ENCODE peak calls at places on chromosomes 13 and 19, in ten cellular contexts. One of them, this sample, is unnamed.
A peak's percentile ranks its signal among the peaks of the same experiment; 100 is the strongest.

GRCh38 chr13:33283195-33283910 is 2.2 kb downstream of the STARD13 start:
- DNase-seq in PC-3: no peak
- DNase-seq in hepatocyte: no peak
- DNase-seq in heart left ventricle: no peak
- DNase-seq in HCT116: no peak
- DNase-seq in GM23338: no peak
- DNase-seq in right atrium auricular region: no peak
- DNase-seq in PC-9: no peak
- DNase-seq in colonic mucosa: no peak
- DNase-seq in fibroblast of lung: no peak
- DNase-seq in this sample: no peak

GRCh38 chr13:110233181-110233641 is 73.7 kb downstream of the COL4A1 start:
- DNase-seq in HCT116: no peak
- DNase-seq in colonic mucosa: no peak
- DNase-seq in right atrium auricular region: peak; percentile 88
- DNase-seq in PC-3: peak; percentile 66
- DNase-seq in hepatocyte: no peak
- DNase-seq in heart left ventricle: no peak
- DNase-seq in PC-9: no peak
- DNase-seq in GM23338: no peak
- DNase-seq in fibroblast of lung: peak; percentile 95
- DNase-seq in this sample: no peak

GRCh38 chr13:43153436-43154082 is 130.2 kb downstream of the DNAJC15 start:
- DNase-seq in heart left ventricle: no peak
- DNase-seq in GM23338: no peak
- DNase-seq in HCT116: no peak
- DNase-seq in colonic mucosa: no peak
- DNase-seq in PC-3: peak; percentile 88
- DNase-seq in PC-9: peak; percentile 78
- DNase-seq in hepatocyte: peak; percentile 35
- DNase-seq in fibroblast of lung: peak; percentile 79
- DNase-seq in right atrium auricular region: no peak
- DNase-seq in this sample: no peak

GRCh38 chr19:35030257-35031071 is at the start of gene SCN1B:
- DNase-seq in HCT116: peak; percentile 22
- DNase-seq in heart left ventricle: peak; percentile 76
- DNase-seq in right atrium auricular region: no peak
- DNase-seq in GM23338: peak; percentile 83
- DNase-seq in hepatocyte: peak; percentile 87
- DNase-seq in colonic mucosa: no peak
- DNase-seq in PC-9: peak; percentile 43
- DNase-seq in PC-3: peak; percentile 60
- DNase-seq in fibroblast of lung: peak; percentile 59
- DNase-seq in this sample: peak; percentile 75

GRCh38 chr13:31749929-31750328 is 10.6 kb downstream of the RXFP2 start:
- DNase-seq in hepatocyte: no peak
- DNase-seq in PC-9: no peak
- DNase-seq in HCT116: no peak
- DNase-seq in fibroblast of lung: peak; percentile 80
- DNase-seq in heart left ventricle: no peak
- DNase-seq in right atrium auricular region: no peak
- DNase-seq in PC-3: peak; percentile 42
- DNase-seq in colonic mucosa: no peak
- DNase-seq in GM23338: no peak
- DNase-seq in this sample: no peak

GRCh38 chr13:82833928-82834327 is 1048.3 kb downstream of the SLITRK1 start:
- DNase-seq in PC-9: no peak
- DNase-seq in hepatocyte: no peak
- DNase-seq in heart left ventricle: no peak
- DNase-seq in right atrium auricular region: no peak
- DNase-seq in colonic mucosa: no peak
- DNase-seq in HCT116: no peak
- DNase-seq in GM23338: no peak
- DNase-seq in PC-3: no peak
- DNase-seq in fibroblast of lung: peak; percentile 83
- DNase-seq in this sample: no peak

GRCh38 chr13:35252536-35253205 is 223.8 kb downstream of the MAB21L1 start:
- DNase-seq in GM23338: no peak
- DNase-seq in fibroblast of lung: no peak
- DNase-seq in HCT116: no peak
- DNase-seq in colonic mucosa: no peak
- DNase-seq in PC-9: no peak
- DNase-seq in PC-3: no peak
- DNase-seq in right atrium auricular region: no peak
- DNase-seq in heart left ventricle: no peak
- DNase-seq in hepatocyte: no peak
- DNase-seq in this sample: no peak

GRCh38 chr19:49921871-49922755 is 6.9 kb upstream of the ATF5 start:
- DNase-seq in colonic mucosa: no peak
- DNase-seq in PC-9: no peak
- DNase-seq in GM23338: no peak
- DNase-seq in fibroblast of lung: peak; percentile 61
- DNase-seq in PC-3: peak; percentile 40
- DNase-seq in hepatocyte: no peak
- DNase-seq in right atrium auricular region: no peak
- DNase-seq in HCT116: no peak
- DNase-seq in heart left ventricle: no peak
- DNase-seq in this sample: no peak

GRCh38 chr19:7801020-7801570 is 28.9 kb upstream of the EVI5L start:
- DNase-seq in right atrium auricular region: no peak
- DNase-seq in fibroblast of lung: no peak
- DNase-seq in GM23338: no peak
- DNase-seq in HCT116: no peak
- DNase-seq in hepatocyte: no peak
- DNase-seq in PC-9: no peak
- DNase-seq in PC-3: no peak
- DNase-seq in colonic mucosa: no peak
- DNase-seq in heart left ventricle: no peak
- DNase-seq in this sample: no peak

GRCh38 chr19:7795555-7796161 is 32.6 kb downstream of the CLEC4M start:
- DNase-seq in fibroblast of lung: no peak
- DNase-seq in GM23338: no peak
- DNase-seq in right atrium auricular region: no peak
- DNase-seq in colonic mucosa: no peak
- DNase-seq in HCT116: no peak
- DNase-seq in PC-3: peak; percentile 85
- DNase-seq in hepatocyte: no peak
- DNase-seq in heart left ventricle: no peak
- DNase-seq in PC-9: no peak
- DNase-seq in this sample: no peak

GRCh38 chr19:7799640-7800355 is 30.2 kb upstream of the EVI5L start:
- DNase-seq in PC-9: peak; percentile 65
- DNase-seq in fibroblast of lung: peak; percentile 82
- DNase-seq in GM23338: peak; percentile 94
- DNase-seq in PC-3: peak; percentile 94
- DNase-seq in HCT116: peak; percentile 76
- DNase-seq in right atrium auricular region: peak; percentile 73
- DNase-seq in heart left ventricle: peak; percentile 67
- DNase-seq in colonic mucosa: peak; percentile 81
- DNase-seq in hepatocyte: peak; percentile 85
- DNase-seq in this sample: peak; percentile 81
- H3K4me3 ChIP-seq in PC-9: peak overlapping the region; percentile 51
- H3K4me3 ChIP-seq in fibroblast of lung: no peak overlapping the region
- H3K4me3 ChIP-seq in GM23338: peak overlapping the region; percentile 48
- H3K4me3 ChIP-seq in PC-3: peak overlapping the region; percentile 68
- H3K4me3 ChIP-seq in HCT116: peak overlapping the region; percentile 52
- H3K4me3 ChIP-seq in right atrium auricular region: peak overlapping the region; percentile 1
- H3K4me3 ChIP-seq in heart left ventricle: peak overlapping the region; percentile 33
- H3K4me3 ChIP-seq in colonic mucosa: no peak overlapping the region
- H3K4me3 ChIP-seq in hepatocyte: peak overlapping the region; percentile 23
- H3K4me3 ChIP-seq in this sample: peak overlapping the region; percentile 51

DNA sequence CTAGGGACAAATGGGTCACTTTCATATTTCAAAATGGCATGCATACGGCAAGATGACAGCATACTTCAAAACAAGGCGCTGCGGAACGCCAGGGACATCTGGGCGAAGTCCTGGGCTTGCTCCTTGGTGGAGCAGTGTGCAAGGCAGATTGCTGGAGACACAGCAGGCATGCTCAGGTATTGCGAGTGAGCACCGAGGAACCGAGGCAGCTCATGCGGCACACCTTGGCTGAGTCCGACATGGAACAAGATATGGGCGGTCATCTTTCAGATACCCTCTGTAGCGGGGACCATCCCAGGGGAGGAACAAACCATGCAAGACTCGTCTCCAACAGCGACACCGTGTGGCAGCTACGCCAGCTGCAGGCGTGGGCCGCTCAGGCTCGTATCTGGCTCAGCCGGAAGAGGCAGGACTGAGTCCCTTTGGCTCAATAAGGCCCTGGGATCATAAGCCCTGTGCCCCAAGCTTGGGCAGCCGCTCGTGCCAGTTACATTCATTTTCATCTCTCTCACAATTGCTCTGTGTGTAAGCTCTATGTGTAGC is 112.4 kb downstream of the NUFIP1 start:
- DNase-seq in PC-9: no peak
- DNase-seq in hepatocyte: no peak
- DNase-seq in fibroblast of lung: no peak
- DNase-seq in colonic mucosa: no peak
- DNase-seq in GM23338: peak; percentile 88
- DNase-seq in PC-3: no peak
- DNase-seq in HCT116: peak; percentile 12
- DNase-seq in heart left ventricle: no peak
- DNase-seq in right atrium auricular region: no peak
- DNase-seq in this sample: peak; percentile 24
- TF ChIP-seq CTCF in PC-9: peak; percentile 29
- TF ChIP-seq CTCF in hepatocyte: peak; percentile 11
- TF ChIP-seq CTCF in fibroblast of lung: peak; percentile 41
- TF ChIP-seq CTCF in colonic mucosa: no peak
- TF ChIP-seq CTCF in GM23338: peak; percentile 94
- TF ChIP-seq CTCF in PC-3: peak; percentile 46
- TF ChIP-seq CTCF in HCT116: peak; percentile 53
- TF ChIP-seq CTCF in heart left ventricle: no peak
- TF ChIP-seq CTCF in right atrium auricular region: no peak
- TF ChIP-seq CTCF in this sample: peak; percentile 56

GRCh38 chr13:94711561-94712286 is 621 bp downstream of the SOX21 start:
- DNase-seq in HCT116: no peak
- DNase-seq in PC-3: peak; percentile 27
- DNase-seq in colonic mucosa: no peak
- DNase-seq in right atrium auricular region: no peak
- DNase-seq in fibroblast of lung: peak; percentile 37
- DNase-seq in heart left ventricle: no peak
- DNase-seq in PC-9: no peak
- DNase-seq in GM23338: peak; percentile 56
- DNase-seq in hepatocyte: peak; percentile 46
- DNase-seq in this sample: peak; percentile 58

GRCh38 chr13:94713556-94714182 is 1.3 kb upstream of the SOX21 start:
- DNase-seq in GM23338: peak; percentile 43
- DNase-seq in fibroblast of lung: no peak
- DNase-seq in PC-3: no peak
- DNase-seq in HCT116: no peak
- DNase-seq in right atrium auricular region: no peak
- DNase-seq in heart left ventricle: no peak
- DNase-seq in colonic mucosa: no peak
- DNase-seq in PC-9: no peak
- DNase-seq in hepatocyte: no peak
- DNase-seq in this sample: no peak

GRCh38 chr13:94712812-94713555 is 639 bp upstream of the SOX21 start:
- DNase-seq in hepatocyte: peak; percentile 73
- DNase-seq in fibroblast of lung: peak; percentile 59
- DNase-seq in colonic mucosa: no peak
- DNase-seq in HCT116: no peak
- DNase-seq in right atrium auricular region: no peak
- DNase-seq in PC-9: no peak
- DNase-seq in heart left ventricle: no peak
- DNase-seq in PC-3: peak; percentile 74
- DNase-seq in GM23338: peak; percentile 60
- DNase-seq in this sample: peak; percentile 75

GRCh38 chr13:94710881-94711560 is 1.3 kb downstream of the SOX21 start:
- DNase-seq in heart left ventricle: no peak
- DNase-seq in PC-3: peak; percentile 59
- DNase-seq in hepatocyte: peak; percentile 43
- DNase-seq in fibroblast of lung: no peak
- DNase-seq in HCT116: no peak
- DNase-seq in colonic mucosa: no peak
- DNase-seq in right atrium auricular region: no peak
- DNase-seq in GM23338: peak; percentile 62
- DNase-seq in PC-9: no peak
- DNase-seq in this sample: peak; percentile 70

DNA sequence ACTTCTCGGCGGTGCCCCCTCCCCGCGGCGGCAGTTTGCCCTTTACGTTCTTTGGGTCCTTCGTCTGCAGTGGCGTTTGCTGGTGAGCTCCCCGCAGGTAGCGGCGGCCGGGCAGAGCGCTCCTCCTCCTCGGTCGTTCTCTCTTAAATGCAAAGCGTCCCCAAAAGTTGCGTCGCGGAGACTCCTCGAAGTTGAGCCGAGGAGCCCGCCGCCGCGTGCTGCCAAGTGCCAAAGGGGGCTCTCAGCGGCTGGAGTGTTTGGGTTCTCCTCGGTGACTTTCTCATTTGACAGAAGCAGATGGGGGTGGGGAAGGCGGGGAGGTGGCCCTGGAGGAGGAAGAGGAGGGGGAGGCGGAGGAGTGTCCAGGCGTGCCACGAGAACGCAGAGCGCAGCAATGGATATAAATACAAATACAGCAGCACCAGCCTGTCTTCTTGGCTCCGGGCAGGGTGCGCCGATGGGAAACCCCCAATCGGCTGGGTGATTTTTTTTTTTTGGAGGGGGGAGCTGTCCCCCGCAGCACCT is at the start of gene SOX21:
- DNase-seq in PC-3: peak; percentile 71
- DNase-seq in PC-9: no peak
- DNase-seq in hepatocyte: no peak
- DNase-seq in fibroblast of lung: peak; percentile 39
- DNase-seq in heart left ventricle: no peak
- DNase-seq in colonic mucosa: no peak
- DNase-seq in GM23338: peak; percentile 68
- DNase-seq in right atrium auricular region: no peak
- DNase-seq in HCT116: no peak
- DNase-seq in this sample: no peak
- H3K27me3 ChIP-seq in PC-3: no peaks in the 10 kb centered on the region
- H3K27me3 ChIP-seq in PC-9: peaks cover 47% of the 10 kb centered on the region
- H3K27me3 ChIP-seq in hepatocyte: peaks cover 95% of the 10 kb centered on the region
- H3K27me3 ChIP-seq in fibroblast of lung: peaks cover 51% of the 10 kb centered on the region
- H3K27me3 ChIP-seq in heart left ventricle: peaks cover 93% of the 10 kb centered on the region
- H3K27me3 ChIP-seq in colonic mucosa: peaks cover 79% of the 10 kb centered on the region
- H3K27me3 ChIP-seq in GM23338: peaks cover 63% of the 10 kb centered on the region
- H3K27me3 ChIP-seq in right atrium auricular region: peaks cover 47% of the 10 kb centered on the region
- H3K27me3 ChIP-seq in HCT116: peaks cover 18% of the 10 kb centered on the region
- H3K27me3 ChIP-seq in this sample: peaks cover 73% of the 10 kb centered on the region

DNA sequence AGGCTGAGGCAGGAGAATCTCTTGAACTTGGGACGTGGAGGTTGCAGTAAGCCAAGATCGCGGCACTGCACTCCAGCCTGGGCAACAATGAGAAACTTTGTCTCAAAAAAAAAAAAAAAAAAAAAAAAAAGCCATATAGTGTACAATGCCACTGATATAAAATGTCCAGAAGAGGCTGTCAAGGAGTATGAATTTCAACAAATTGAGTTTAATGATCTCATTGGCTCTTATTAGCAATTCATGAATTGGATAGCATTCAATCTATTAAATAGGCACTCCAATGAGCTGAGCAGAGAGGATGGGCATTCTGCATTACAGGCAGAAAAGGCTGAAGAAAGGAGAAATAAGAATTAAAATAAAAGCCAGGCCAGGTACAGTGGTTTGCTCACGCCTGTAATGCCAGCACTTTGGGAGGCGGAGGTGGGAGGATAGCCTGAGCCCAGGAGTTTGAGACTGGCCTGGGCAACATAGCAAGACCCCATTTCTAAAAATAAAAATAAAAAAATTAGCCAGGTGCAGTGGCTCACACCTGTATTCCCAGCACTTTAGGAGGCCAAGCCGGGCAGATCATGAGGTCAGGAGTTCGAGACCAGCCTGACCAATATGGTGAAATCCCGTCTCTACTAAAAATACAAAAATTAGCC is 757 bp upstream of the LMNB2 start:
- DNase-seq in fibroblast of lung: no peak
- DNase-seq in hepatocyte: no peak
- DNase-seq in colonic mucosa: no peak
- DNase-seq in heart left ventricle: no peak
- DNase-seq in HCT116: no peak
- DNase-seq in PC-3: no peak
- DNase-seq in GM23338: no peak
- DNase-seq in right atrium auricular region: no peak
- DNase-seq in PC-9: no peak
- DNase-seq in this sample: no peak
- H3K4me3 ChIP-seq in fibroblast of lung: no peak overlapping the region
- H3K4me3 ChIP-seq in hepatocyte: peak overlapping the region; percentile 30
- H3K4me3 ChIP-seq in colonic mucosa: peak overlapping the region; percentile 23
- H3K4me3 ChIP-seq in heart left ventricle: peak overlapping the region; percentile 51
- H3K4me3 ChIP-seq in HCT116: peak overlapping the region; percentile 54
- H3K4me3 ChIP-seq in PC-3: peak overlapping the region; percentile 65
- H3K4me3 ChIP-seq in GM23338: peak overlapping the region; percentile 49
- H3K4me3 ChIP-seq in right atrium auricular region: peak overlapping the region; percentile 94
- H3K4me3 ChIP-seq in PC-9: peak overlapping the region; percentile 48
- H3K4me3 ChIP-seq in this sample: peak overlapping the region; percentile 51